ENCODE peak calls at places on chromosomes 12 and 14, in nine cellular contexts. M is PC-9, B is hepatocyte, U is stomach, X is ascending aorta, S is HCT116, K is cardiac muscle cell, T is SJSA1, O is gastrocnemius medialis. P is an unnamed sample.

GRCh38 chr12:39990122-39991101 is 115.5 kb downstream of the SLC2A13 start:
- DNase-seq in M (no peak), B (peak), U (peak), X (peak), S (peak), K (peak), T (no peak), O (peak), P (peak)

GRCh38 chr12:79444089-79444488 is 246.7 kb downstream of the PAWR start:
- DNase-seq in M (no peak), B (no peak), U (no peak), X (no peak), S (no peak), K (peak), T (peak), O (no peak), P (no peak)

GRCh38 chr12:73547421-73547820 is 990.2 kb upstream of the ATXN7L3B start:
- DNase-seq in M (peak), B (no peak), U (no peak), X (no peak), S (no peak), K (no peak), T (no peak), O (no peak), P (no peak)

GRCh38 chr12:25269701-25270100 is 19.0 kb upstream of the KRAS start:
- DNase-seq in M (no peak), B (no peak), U (no peak), X (no peak), S (no peak), K (no peak), T (no peak), O (no peak), P (no peak)

GRCh38 chr14:85528080-85528881 is 1.7 kb upstream of the FLRT2 start:
- DNase-seq in M (no peak), B (peak), U (peak), X (no peak), S (no peak), K (peak), T (peak), O (peak), P (no peak)

GRCh38 chr12:103780992-103781391 is 60.0 kb downstream of the NT5DC3 start:
- DNase-seq in M (no peak), B (no peak), U (no peak), X (no peak), S (no peak), K (no peak), T (no peak), O (peak), P (no peak)

GRCh38 chr12:128694445-128694844 is 129.3 kb downstream of the SLC15A4 start:
- DNase-seq in M (no peak), B (no peak), U (no peak), X (no peak), S (no peak), K (no peak), T (no peak), O (no peak), P (no peak)

GRCh38 chr12:77064891-77065360 is 443 bp downstream of the E2F7 start:
- DNase-seq in M (no peak), B (no peak), U (no peak), X (no peak), S (no peak), K (no peak), T (no peak), O (no peak), P (no peak)

GRCh38 chr12:131264625-131265024 is 310.9 kb downstream of the ADGRD1 start:
- DNase-seq in M (no peak), B (no peak), U (no peak), X (no peak), S (no peak), K (no peak), T (no peak), O (no peak), P (no peak)

GRCh38 chr12:68772714-68773113 is 26.7 kb downstream of the SLC35E3 start:
- DNase-seq in M (no peak), B (no peak), U (no peak), X (no peak), S (no peak), K (no peak), T (peak), O (no peak), P (no peak)

GRCh38 chr14:103496776-103497175 is 25.9 kb downstream of the CKB start:
- DNase-seq in M (no peak), B (no peak), U (no peak), X (no peak), S (no peak), K (peak), T (no peak), O (no peak), P (no peak)

GRCh38 chr12:54591001-54591591 is 2.6 kb upstream of the PPP1R1A start:
- DNase-seq in M (no peak), B (peak), U (no peak), X (no peak), S (no peak), K (peak), T (no peak), O (no peak), P (no peak)

GRCh38 chr12:31456562-31456961 is 130.6 kb upstream of the SINHCAF start:
- DNase-seq in M (no peak), B (no peak), U (no peak), X (no peak), S (no peak), K (no peak), T (no peak), O (no peak), P (no peak)

GRCh38 chr14:105411017-105411941 is 8.3 kb upstream of the MTA1 start:
- DNase-seq in M (peak), B (peak), U (peak), X (no peak), S (no peak), K (peak), T (peak), O (no peak), P (no peak)

GRCh38 chr12:91239497-91239896 is 56.9 kb upstream of the DCN start:
- DNase-seq in M (no peak), B (no peak), U (no peak), X (no peak), S (no peak), K (no peak), T (no peak), O (no peak), P (no peak)

GRCh38 chr14:99344051-99344450 is 72.1 kb upstream of the BCL11B start:
- DNase-seq in M (no peak), B (no peak), U (no peak), X (no peak), S (no peak), K (no peak), T (no peak), O (no peak), P (no peak)

GRCh38 chr12:113359133-113359938 is 949 bp downstream of the PLBD2 start:
- DNase-seq in M (no peak), B (no peak), U (no peak), X (no peak), S (no peak), K (peak), T (no peak), O (peak), P (no peak)

GRCh38 chr12:14403711-14404164 is 38.3 kb downstream of the ATF7IP start:
- DNase-seq in M (no peak), B (peak), U (no peak), X (peak), S (no peak), K (peak), T (peak), O (no peak), P (no peak)

GRCh38 chr12:8951744-8952143 is 2.3 kb upstream of the M6PR start:
- DNase-seq in M (no peak), B (no peak), U (no peak), X (no peak), S (no peak), K (no peak), T (no peak), O (no peak), P (no peak)

GRCh38 chr12:8948711-8949524 is 527 bp downstream of the M6PR start:
- DNase-seq in M (peak), B (peak), U (no peak), X (no peak), S (no peak), K (peak), T (no peak), O (no peak), P (no peak)

GRCh38 chr12:8950287-8950574 is 786 bp upstream of the M6PR start:
- DNase-seq in M (no peak), B (no peak), U (no peak), X (no peak), S (no peak), K (no peak), T (no peak), O (no peak), P (no peak)

GRCh38 chr12:8949525-8950286 is at the start of gene M6PR:
- DNase-seq in M (peak), B (peak), U (peak), X (peak), S (peak), K (peak), T (peak), O (peak), P (peak)

GRCh38 chr12:8950702-8951478 is 1.4 kb upstream of the M6PR start:
- DNase-seq in M (peak), B (no peak), U (no peak), X (no peak), S (no peak), K (no peak), T (no peak), O (no peak), P (no peak)
- H3K4me3 ChIP-seq in M (peak), B (peak), U (peak), X (peak), S (peak), K (peak), T (peak), O (peak), P (peak)

GRCh38 chr14:74472590-74472989 is 20.5 kb downstream of the NPC2 start:
- DNase-seq in M (no peak), B (no peak), U (no peak), X (no peak), S (no peak), K (no peak), T (no peak), O (no peak), P (no peak)

GRCh38 chr14:74475678-74476077 is 17.4 kb downstream of the NPC2 start:
- DNase-seq in M (no peak), B (no peak), U (no peak), X (no peak), S (no peak), K (peak), T (no peak), O (no peak), P (no peak)

GRCh38 chr14:74476107-74476506 is 17.0 kb downstream of the NPC2 start:
- DNase-seq in M (no peak), B (no peak), U (no peak), X (no peak), S (no peak), K (no peak), T (no peak), O (no peak), P (no peak)

GRCh38 chr14:74476607-74477006 is 16.5 kb downstream of the NPC2 start:
- DNase-seq in M (no peak), B (no peak), U (no peak), X (no peak), S (no peak), K (no peak), T (no peak), O (no peak), P (no peak)

GRCh38 chr14:74474376-74474775 is 18.7 kb downstream of the NPC2 start:
- DNase-seq in M (no peak), B (peak), U (no peak), X (no peak), S (no peak), K (peak), T (no peak), O (peak), P (no peak)
- H3K27ac ChIP-seq in M (no peak), B (no peak), U (no peak), X (peak), S (no peak), K (no peak), T (no peak), O (no peak), P (no peak)

DNA sequence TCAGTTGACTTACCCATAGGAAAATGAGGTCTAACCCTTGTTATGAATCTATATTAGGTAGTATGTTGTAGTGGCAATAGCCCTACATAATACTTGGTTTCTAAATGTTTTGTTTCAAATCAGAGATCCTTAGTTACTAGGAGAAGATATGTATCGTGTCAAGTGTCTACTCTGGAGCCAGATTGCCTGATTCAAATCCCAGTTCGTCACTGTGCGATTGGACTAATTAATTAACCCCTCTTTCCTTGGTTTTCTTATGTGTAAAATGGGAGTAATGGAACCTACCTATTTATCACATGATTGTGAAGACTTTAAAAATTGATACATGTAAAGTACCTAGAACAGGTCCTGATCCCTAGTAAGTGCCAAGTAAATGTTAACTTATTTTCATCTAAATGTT is 1.4 kb downstream of the LETMD1 start:
- DNase-seq in M (no peak), B (no peak), U (no peak), X (no peak), S (no peak), K (no peak), T (no peak), O (no peak), P (no peak)
- H3K4me3 ChIP-seq in M (peak), B (peak), U (no peak), X (peak), S (peak), K (peak), T (no peak), O (peak), P (peak)

GRCh38 chr12:125228519-125229260 is 163.5 kb downstream of the AACS start:
- DNase-seq in M (no peak), B (no peak), U (no peak), X (no peak), S (no peak), K (no peak), T (no peak), O (no peak), P (no peak)

GRCh38 chr12:125225641-125226040 is 160.4 kb downstream of the AACS start:
- DNase-seq in M (no peak), B (no peak), U (no peak), X (no peak), S (no peak), K (no peak), T (no peak), O (no peak), P (no peak)

DNA sequence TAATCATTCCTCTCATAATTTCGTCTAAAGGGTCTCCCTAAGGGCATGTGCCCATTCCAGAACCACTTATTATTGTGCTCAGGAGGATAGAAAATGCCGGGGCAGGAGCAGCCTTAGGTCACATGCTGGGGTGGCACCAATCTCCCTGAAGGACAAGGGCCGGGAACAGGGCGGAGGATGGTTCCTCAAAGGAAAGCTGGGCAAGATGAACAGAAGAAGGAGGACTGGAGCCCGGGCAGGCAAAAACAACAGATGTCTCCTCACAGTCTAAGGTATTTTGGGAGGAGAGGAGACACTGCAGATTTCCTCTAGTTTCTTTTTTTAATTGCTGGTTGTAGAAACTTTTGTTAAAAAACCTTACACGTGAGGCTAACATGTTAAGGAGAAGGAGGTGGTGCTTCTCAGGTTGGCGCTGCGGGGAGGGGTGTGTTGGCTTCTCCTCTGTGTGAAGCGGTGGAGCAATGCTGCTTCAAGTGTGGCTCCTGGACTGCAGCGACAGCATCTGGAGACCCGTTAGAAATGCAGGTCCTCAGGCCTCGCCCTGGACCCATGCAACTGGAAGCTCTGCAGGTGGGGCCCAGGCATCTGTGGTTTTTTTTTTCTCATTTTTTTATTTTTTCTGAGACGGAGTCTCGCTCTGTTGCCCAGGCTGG is 164.8 kb downstream of the AACS start:
- DNase-seq in M (no peak), B (no peak), U (no peak), X (no peak), S (no peak), K (no peak), T (no peak), O (no peak), P (no peak)
- H3K27ac ChIP-seq in M (no peak), B (no peak), U (no peak), X (no peak), S (no peak), K (no peak), T (no peak), O (no peak), P (no peak)

DNA sequence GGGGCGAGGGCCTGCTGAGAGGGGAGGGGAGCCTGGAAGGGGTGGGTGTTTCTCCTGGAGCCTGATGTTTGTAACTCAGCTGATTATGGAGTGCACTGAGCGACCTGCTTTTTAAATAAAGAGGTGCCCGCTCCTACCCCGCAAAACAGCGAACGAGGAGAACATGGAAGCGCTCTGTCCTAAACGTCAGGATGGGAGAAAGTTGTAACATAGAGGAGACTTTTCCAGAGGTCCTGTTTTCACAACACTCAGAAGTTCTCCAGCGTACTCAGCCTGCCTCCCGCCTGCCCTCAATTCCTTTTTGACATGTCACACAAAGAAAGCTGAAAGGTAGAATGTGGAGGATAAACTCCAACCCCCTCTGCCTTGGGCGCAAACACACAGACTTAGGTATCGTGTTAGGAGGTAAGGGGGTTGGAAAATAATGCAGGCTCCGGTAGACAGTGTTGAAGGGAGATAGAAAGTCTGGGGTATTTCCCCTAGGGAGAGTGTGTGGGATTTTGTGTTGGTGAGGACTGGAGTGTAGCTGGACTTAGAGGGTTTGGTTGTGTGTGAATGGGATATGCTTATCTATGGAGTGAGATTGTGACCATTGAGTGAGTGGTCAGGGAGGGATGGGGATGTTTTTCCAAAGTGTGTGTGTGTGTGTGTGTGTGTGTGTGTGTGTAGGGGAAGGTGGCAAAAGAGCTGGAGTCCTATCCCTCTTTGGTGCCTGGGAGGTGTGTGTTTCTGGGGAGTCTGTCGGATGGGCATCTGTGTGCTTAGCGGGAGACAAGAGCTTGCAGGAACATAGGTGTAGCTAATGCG is 2.1 kb downstream of the NTF3 start:
- DNase-seq in M (no peak), B (no peak), U (no peak), X (no peak), S (no peak), K (no peak), T (no peak), O (no peak), P (no peak)
- H3K4me3 ChIP-seq in M (no peak), B (peak), U (peak), X (peak), S (no peak), K (peak), T (no peak), O (peak), P (peak)

GRCh38 chr12:53472183-53472582 is 20.3 kb downstream of the PCBP2 start:
- DNase-seq in M (no peak), B (no peak), U (no peak), X (no peak), S (no peak), K (no peak), T (no peak), O (no peak), P (no peak)

GRCh38 chr12:53478865-53479264 is 20.4 kb downstream of the MAP3K12 start:
- DNase-seq in M (no peak), B (no peak), U (no peak), X (no peak), S (no peak), K (no peak), T (no peak), O (no peak), P (no peak)

GRCh38 chr12:53476769-53477209 is 22.5 kb downstream of the MAP3K12 start:
- DNase-seq in M (no peak), B (no peak), U (no peak), X (no peak), S (no peak), K (peak), T (peak), O (no peak), P (no peak)

GRCh38 chr12:53474077-53474476 is 22.2 kb downstream of the PCBP2 start:
- DNase-seq in M (no peak), B (no peak), U (no peak), X (no peak), S (no peak), K (no peak), T (no peak), O (no peak), P (no peak)

GRCh38 chr12:53474819-53475218 is 22.9 kb downstream of the PCBP2 start:
- DNase-seq in M (no peak), B (no peak), U (no peak), X (no peak), S (no peak), K (no peak), T (no peak), O (peak), P (no peak)
- H3K27ac ChIP-seq in M (no peak), B (peak), U (no peak), X (peak), S (no peak), K (peak), T (no peak), O (peak), P (no peak)

GRCh38 chr12:122966743-122967058 is 438 bp upstream of the ABCB9 start:
- DNase-seq in M (no peak), B (no peak), U (no peak), X (no peak), S (no peak), K (no peak), T (no peak), O (no peak), P (no peak)
- H3K4me3 ChIP-seq in M (peak), B (no peak), U (peak), X (peak), S (peak), K (no peak), T (peak), O (peak), P (no peak)

DNA sequence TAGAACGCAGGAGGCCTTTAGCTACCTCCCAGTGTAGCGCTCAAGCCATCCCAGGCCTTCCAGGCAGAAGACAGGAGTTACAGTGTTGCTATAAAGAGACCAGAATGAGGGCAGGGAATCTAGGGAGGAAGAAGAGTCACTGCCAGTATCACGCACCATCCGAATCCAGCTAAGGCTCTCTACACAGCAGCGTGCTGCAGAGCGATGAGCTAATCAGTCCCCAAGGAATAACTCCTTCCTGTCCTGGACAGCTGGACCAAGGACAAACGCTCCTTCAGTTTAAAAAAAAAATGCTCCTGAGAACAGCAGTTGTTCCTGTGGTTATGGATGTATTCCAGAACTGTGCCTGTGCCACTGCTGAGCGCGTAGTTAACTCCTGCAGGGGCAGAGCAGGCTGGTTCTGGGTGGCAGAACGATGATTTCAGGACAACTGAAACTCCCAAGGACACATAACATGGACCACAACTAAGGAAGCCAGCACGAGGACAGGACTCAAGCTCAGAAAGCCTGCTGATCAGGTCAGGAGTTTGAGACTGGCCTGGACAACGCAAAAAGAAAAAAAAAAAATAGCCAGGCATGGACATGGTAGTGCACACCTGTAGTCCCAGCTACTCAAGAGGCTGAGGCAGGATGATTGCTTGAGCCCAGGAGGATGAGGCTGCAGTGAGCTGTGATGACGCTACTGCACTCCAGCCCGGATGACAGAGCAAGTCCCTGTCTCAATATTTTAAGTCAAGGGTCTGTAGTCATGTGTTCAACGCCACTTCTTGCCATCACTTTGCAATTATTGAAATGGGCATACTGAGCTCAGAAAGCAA is 2.6 kb downstream of the IFFO1 start:
- DNase-seq in M (no peak), B (no peak), U (no peak), X (peak), S (no peak), K (peak), T (peak), O (peak), P (no peak)
- H3K27ac ChIP-seq in M (no peak), B (peak), U (peak), X (peak), S (no peak), K (peak), T (peak), O (peak), P (peak)

P was measured in AG04450.